ENCODE peak calls at places on chromosomes 11 and 22, in seven cellular contexts. N is OCI-LY7, F is HCT116, I is SK-N-SH, V is PC-3, Y is GM23248, Z is GM23338. L is an unnamed sample.

GRCh38 chr22:23118647-23119491 is 22.9 kb downstream of the RSPH14 start:
- DNase-seq in I (no peak), Y (no peak), N (no peak), F (no peak), Z (no peak), V (no peak), L (no peak)

GRCh38 chr11:86438685-86439084 is 64.0 kb downstream of the CCDC81 start:
- DNase-seq in Z (no peak), N (no peak), I (no peak), V (peak), F (no peak), Y (no peak), L (no peak)

GRCh38 chr22:46350111-46350510 is 14.6 kb downstream of the TRMU start:
- DNase-seq in Y (no peak), V (no peak), I (no peak), Z (no peak), N (no peak), F (no peak), L (no peak)

GRCh38 chr11:24064309-24064903 is 432.4 kb upstream of the LUZP2 start:
- DNase-seq in Y (peak), N (no peak), Z (peak), I (no peak), F (no peak), V (no peak), L (no peak)

GRCh38 chr11:76159983-76160661 is 46.2 kb downstream of the WNT11 start:
- DNase-seq in I (peak), Z (no peak), N (no peak), Y (no peak), V (no peak), F (no peak), L (no peak)

GRCh38 chr22:31344369-31345330 is 1.5 kb downstream of the PATZ1 start:
- DNase-seq in V (peak), Z (peak), N (peak), I (peak), F (no peak), Y (peak), L (peak)

GRCh38 chr22:50731811-50732624 is 6.0 kb upstream of the ACR start:
- DNase-seq in V (peak), F (peak), I (peak), N (peak), Y (peak), Z (peak), L (peak)

GRCh38 chr11:57277845-57278720 is 41.0 kb upstream of the APLNR start:
- DNase-seq in N (peak), Y (peak), I (peak), F (peak), Z (peak), V (peak), L (peak)

GRCh38 chr22:45064313-45065268 is 54.8 kb upstream of the PHF21B start:
- DNase-seq in F (no peak), I (no peak), V (peak), Z (no peak), N (no peak), Y (peak), L (no peak)

GRCh38 chr11:36699271-36699670 is 101.2 kb upstream of the RAG2 start:
- DNase-seq in Y (no peak), Z (no peak), F (no peak), I (no peak), N (no peak), V (no peak), L (no peak)

GRCh38 chr11:10701982-10702381 is 8.4 kb upstream of the IRAG1 start:
- DNase-seq in V (peak), N (no peak), Z (no peak), I (no peak), F (no peak), Y (peak), L (no peak)

GRCh38 chr11:44002191-44003093 is 45.3 kb upstream of the ACCSL start:
- DNase-seq in I (no peak), N (no peak), F (no peak), Z (no peak), V (no peak), Y (no peak), L (no peak)

GRCh38 chr11:35419713-35420333 is 465 bp upstream of the SLC1A2 start:
- DNase-seq in F (no peak), Y (peak), Z (peak), N (no peak), V (no peak), I (peak), L (no peak)

GRCh38 chr11:60905551-60906113 is 753 bp downstream of the PRPF19 start:
- DNase-seq in N (peak), Y (peak), V (peak), F (no peak), I (peak), Z (peak), L (peak)

GRCh38 chr11:59182457-59183151 is 10.7 kb downstream of the DTX4 start:
- DNase-seq in F (no peak), N (peak), I (no peak), Y (no peak), Z (peak), V (peak), L (peak)

GRCh38 chr11:72848846-72849466 is 34.7 kb downstream of the ATG16L2 start:
- DNase-seq in N (peak), Y (peak), V (peak), F (no peak), Z (peak), I (peak), L (peak)

GRCh38 chr22:43170131-43170480 is 16.8 kb downstream of the TTLL12 start:
- DNase-seq in Y (no peak), I (no peak), V (no peak), Z (no peak), N (no peak), F (no peak), L (no peak)

GRCh38 chr22:49210606-49211005 is 617.1 kb downstream of the BRD1 start:
- DNase-seq in F (no peak), Y (no peak), Z (no peak), V (no peak), N (no peak), I (no peak), L (no peak)

GRCh38 chr11:61747389-61748285 is 4.8 kb upstream of the MYRF start:
- DNase-seq in F (peak), Z (peak), N (peak), V (peak), Y (peak), I (peak), L (peak)

GRCh38 chr11:8604078-8604723 is 10.2 kb upstream of the STK33 start:
- DNase-seq in Z (peak), F (peak), I (peak), Y (peak), V (peak), N (peak), L (peak)

GRCh38 chr22:28909375-28909774 is 26.0 kb downstream of the ZNRF3 start:
- DNase-seq in N (no peak), I (no peak), V (no peak), F (no peak), Z (no peak), Y (no peak), L (no peak)

GRCh38 chr22:47994045-47994444 is 1231.6 kb downstream of the TBC1D22A start:
- DNase-seq in F (no peak), Y (no peak), Z (no peak), N (no peak), I (no peak), V (no peak), L (no peak)

GRCh38 chr22:48318575-48319320 is 1508.9 kb downstream of the BRD1 start:
- DNase-seq in V (no peak), Y (no peak), Z (no peak), F (no peak), N (no peak), I (no peak), L (no peak)

GRCh38 chr11:121650520-121651266 is 197.9 kb upstream of the SORL1-AS1 start:
- DNase-seq in Y (no peak), F (no peak), Z (no peak), V (no peak), N (no peak), I (no peak), L (no peak)

GRCh38 chr11:121649798-121650197 is 197.0 kb upstream of the SORL1-AS1 start:
- DNase-seq in Y (no peak), V (peak), Z (no peak), F (no peak), N (no peak), I (no peak), L (no peak)

GRCh38 chr11:121643530-121644512 is 191.1 kb upstream of the SORL1-AS1 start:
- DNase-seq in N (no peak), Y (no peak), I (no peak), V (no peak), Z (peak), F (no peak), L (no peak)

GRCh38 chr11:121648306-121648705 is 195.5 kb upstream of the SORL1-AS1 start:
- DNase-seq in Z (peak), V (no peak), F (no peak), I (no peak), N (no peak), Y (no peak), L (no peak)

GRCh38 chr11:121645596-121645995 is 192.8 kb upstream of the SORL1-AS1 start:
- DNase-seq in I (no peak), Y (peak), F (no peak), Z (no peak), V (no peak), N (no peak), L (no peak)
- TF ChIP-seq EZH2phosphoT487 in I (no peak), Y (no peak), F (no peak), Z (no peak), V (no peak), N (no peak), L (no peak)

DNA sequence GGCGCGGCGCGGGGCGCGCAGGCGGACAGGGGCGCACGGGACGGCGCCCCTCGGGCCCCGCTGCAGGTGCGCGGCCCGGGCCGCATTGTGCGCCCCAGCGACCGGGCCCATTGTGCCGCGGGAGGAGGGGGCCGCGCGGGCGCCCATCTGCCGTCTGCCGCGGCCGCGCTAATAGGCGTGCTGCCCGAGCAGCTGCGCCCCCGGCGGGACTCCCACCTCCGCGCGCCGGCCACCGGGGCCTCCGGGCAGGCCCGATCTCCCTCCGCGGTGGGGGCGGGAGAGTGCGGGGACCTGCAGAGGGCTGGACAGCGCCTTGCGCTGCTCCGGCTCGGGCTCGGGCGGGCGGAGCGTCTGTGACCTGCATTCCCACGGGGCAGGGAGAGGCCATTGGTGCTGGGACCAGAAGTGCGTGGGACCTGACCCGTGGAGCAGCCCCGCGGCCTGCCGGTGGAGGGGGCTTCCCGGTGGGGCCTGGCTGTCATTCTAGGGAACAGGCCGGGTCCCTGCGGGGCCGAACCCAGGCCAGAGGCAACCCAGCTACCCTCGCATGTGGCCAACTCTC is 950 bp downstream of the BRSK2 start:
- DNase-seq in V (no peak), F (no peak), Y (peak), I (peak), N (no peak), Z (peak), L (peak)
- H3K4me3 ChIP-seq in V (no peak), F (peak), Y (no peak), I (peak), N (no peak), Z (peak), L (no peak)

DNA sequence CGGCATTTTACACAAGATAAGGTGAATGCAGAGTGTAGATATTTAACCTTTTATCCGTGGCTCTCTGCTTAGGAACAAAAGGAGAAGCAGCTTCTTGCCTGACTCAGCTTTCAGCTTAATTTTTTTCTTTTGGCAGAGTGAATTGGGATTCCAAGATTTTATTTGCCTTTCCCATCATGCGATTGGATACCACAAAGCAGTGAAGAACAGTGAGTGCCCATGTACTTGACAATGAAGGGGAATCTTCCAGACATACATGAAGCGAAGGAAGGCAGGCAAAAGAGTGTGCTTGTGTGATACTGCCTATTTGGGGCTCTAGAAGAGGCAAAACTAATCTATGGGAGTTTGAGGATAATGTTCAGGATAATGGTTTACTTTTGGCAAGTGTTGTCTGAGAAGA is 17.1 kb upstream of the CHKA start:
- DNase-seq in Y (peak), I (no peak), Z (no peak), N (no peak), F (no peak), V (no peak), L (no peak)
- TF ChIP-seq EZH2phosphoT487 in Y (no peak), I (no peak), Z (no peak), N (no peak), F (no peak), V (no peak), L (no peak)

GRCh38 chr22:27580311-27580897 is 221.2 kb downstream of the MN1 start:
- DNase-seq in Y (peak), V (no peak), Z (no peak), F (no peak), I (no peak), N (no peak), L (no peak)
- H3K4me3 ChIP-seq in Y (no peak), V (no peak), Z (no peak), F (no peak), I (no peak), N (no peak), L (no peak)

GRCh38 chr11:66744485-66745355 is 15.7 kb upstream of the SPTBN2 start:
- DNase-seq in I (peak), Z (peak), Y (peak), N (peak), F (peak), V (peak), L (peak)

GRCh38 chr11:66743271-66743968 is 14.4 kb upstream of the SPTBN2 start:
- DNase-seq in F (no peak), I (no peak), Z (peak), V (peak), Y (no peak), N (no peak), L (no peak)

GRCh38 chr11:66745356-66746235 is 16.6 kb upstream of the SPTBN2 start:
- DNase-seq in N (peak), I (no peak), F (no peak), Y (peak), V (peak), Z (peak), L (peak)

GRCh38 chr11:66734215-66734614 is 5.2 kb upstream of the SPTBN2 start:
- DNase-seq in Z (no peak), I (no peak), F (no peak), Y (no peak), V (no peak), N (no peak), L (no peak)

DNA sequence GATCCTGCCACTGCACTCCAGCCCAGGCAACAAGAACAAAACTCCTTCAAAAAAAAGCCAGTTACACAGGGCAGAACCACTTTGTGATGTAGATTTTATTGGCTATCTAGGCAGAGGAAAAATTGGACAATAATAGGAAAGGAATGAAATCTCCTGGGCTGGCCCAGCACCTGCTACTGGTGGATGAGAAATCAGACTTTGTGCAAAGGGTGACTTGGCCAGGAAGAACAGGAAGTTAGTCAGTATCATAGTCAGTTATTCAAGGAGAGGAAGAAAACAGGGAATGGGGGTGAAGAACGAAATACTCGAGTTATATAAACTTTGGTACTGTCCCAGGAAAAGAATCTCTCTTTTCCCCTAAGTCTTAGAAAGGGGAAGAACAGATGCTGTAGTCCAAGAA is 11.0 kb upstream of the SPTBN2 start:
- DNase-seq in Y (peak), N (no peak), V (peak), F (no peak), Z (no peak), I (no peak), L (no peak)
- TF ChIP-seq EZH2phosphoT487 in Y (no peak), N (no peak), V (no peak), F (no peak), Z (no peak), I (no peak), L (no peak)

GRCh38 chr22:37816543-37817180 is 6.5 kb upstream of the GALR3 start:
- DNase-seq in V (no peak), F (no peak), Z (no peak), I (no peak), Y (no peak), N (no peak), L (no peak)

GRCh38 chr22:37817705-37818311 is 5.4 kb upstream of the GALR3 start:
- DNase-seq in Z (peak), F (no peak), I (peak), Y (peak), V (peak), N (peak), L (peak)

GRCh38 chr22:37819100-37819433 is 4.1 kb upstream of the GALR3 start:
- DNase-seq in F (no peak), I (no peak), V (no peak), N (no peak), Z (peak), Y (no peak), L (no peak)

GRCh38 chr22:37820350-37820749 is 2.8 kb upstream of the GALR3 start:
- DNase-seq in Z (no peak), V (no peak), Y (no peak), I (no peak), F (no peak), N (no peak), L (no peak)

DNA sequence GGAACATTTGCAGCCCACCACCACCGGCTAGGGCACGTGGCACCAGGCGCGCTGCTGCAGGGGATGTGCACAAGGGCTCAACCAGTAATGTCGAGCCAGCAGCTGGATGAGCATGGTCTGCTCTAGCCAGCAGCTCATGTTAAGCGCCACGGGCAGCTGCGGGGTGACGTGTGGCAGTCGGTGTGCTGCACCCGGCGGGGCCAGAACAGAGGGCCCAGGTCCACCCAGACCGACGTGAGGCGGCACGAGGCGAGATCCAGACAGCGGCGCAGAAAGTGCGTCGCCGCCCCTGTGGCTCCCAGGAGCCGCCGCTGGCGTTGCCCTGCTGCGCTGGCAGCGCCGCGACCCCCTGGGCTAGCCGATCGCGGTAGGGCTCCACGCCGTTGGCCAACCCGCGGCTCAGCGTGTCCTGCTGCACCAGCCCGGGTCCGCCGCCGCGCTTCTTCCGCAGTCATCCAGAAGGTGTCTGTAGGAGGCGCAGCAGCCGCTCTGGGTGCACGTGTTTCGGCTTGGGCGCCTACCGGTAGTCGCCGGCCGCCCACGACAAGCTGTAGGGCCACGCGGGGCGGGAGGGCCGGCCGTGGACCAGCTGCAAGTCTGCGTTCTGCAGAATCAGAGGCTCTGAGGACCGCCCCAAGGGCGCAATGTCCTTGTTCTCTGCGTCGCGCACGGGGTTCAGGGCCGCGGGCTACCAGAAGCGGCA is 4.6 kb upstream of the GALR3 start:
- DNase-seq in Z (peak), I (no peak), V (no peak), Y (peak), F (no peak), N (peak), L (peak)
- H3K4me3 ChIP-seq in Z (peak), I (no peak), V (no peak), Y (peak), F (no peak), N (no peak), L (peak)

GRCh38 chr11:9701799-9702198 is 37.9 kb downstream of the SWAP70 start:
- DNase-seq in Z (no peak), F (no peak), I (no peak), V (no peak), Y (no peak), N (no peak), L (no peak)

GRCh38 chr11:9704037-9704436 is 40.2 kb downstream of the SWAP70 start:
- DNase-seq in N (no peak), I (no peak), Z (no peak), F (no peak), V (no peak), Y (no peak), L (no peak)

GRCh38 chr11:9697766-9698165 is 33.9 kb downstream of the SWAP70 start:
- DNase-seq in F (no peak), Z (no peak), I (no peak), Y (no peak), V (no peak), N (peak), L (no peak)

GRCh38 chr11:9703280-9703679 is 39.4 kb downstream of the SWAP70 start:
- DNase-seq in Z (peak), Y (no peak), F (no peak), V (no peak), I (no peak), N (peak), L (no peak)

GRCh38 chr11:9700105-9700801 is 36.4 kb downstream of the SWAP70 start:
- DNase-seq in V (no peak), N (no peak), F (no peak), Z (no peak), I (no peak), Y (no peak), L (no peak)
- TF ChIP-seq EZH2phosphoT487 in V (no peak), N (no peak), F (no peak), Z (no peak), I (no peak), Y (no peak), L (no peak)

GRCh38 chr11:116732740-116733385 is 39.9 kb downstream of the BUD13 start:
- DNase-seq in I (peak), V (peak), N (peak), F (peak), Z (peak), Y (peak), L (peak)

GRCh38 chr11:116733386-116733755 is 39.4 kb downstream of the BUD13 start:
- DNase-seq in Y (no peak), I (no peak), V (no peak), F (no peak), Z (no peak), N (no peak), L (no peak)

GRCh38 chr11:116731097-116731761 is 41.6 kb downstream of the BUD13 start:
- DNase-seq in Z (peak), Y (peak), V (peak), F (no peak), N (no peak), I (peak), L (peak)

GRCh38 chr11:116730568-116730967 is 42.2 kb downstream of the BUD13 start:
- DNase-seq in Z (no peak), Y (no peak), N (no peak), V (no peak), F (no peak), I (no peak), L (no peak)

GRCh38 chr11:116731821-116732739 is 40.7 kb downstream of the BUD13 start:
- DNase-seq in I (no peak), Y (no peak), Z (peak), V (no peak), N (no peak), F (no peak), L (no peak)
- H3K4me3 ChIP-seq in I (no peak), Y (no peak), Z (peak), V (no peak), N (no peak), F (no peak), L (no peak)

DNA sequence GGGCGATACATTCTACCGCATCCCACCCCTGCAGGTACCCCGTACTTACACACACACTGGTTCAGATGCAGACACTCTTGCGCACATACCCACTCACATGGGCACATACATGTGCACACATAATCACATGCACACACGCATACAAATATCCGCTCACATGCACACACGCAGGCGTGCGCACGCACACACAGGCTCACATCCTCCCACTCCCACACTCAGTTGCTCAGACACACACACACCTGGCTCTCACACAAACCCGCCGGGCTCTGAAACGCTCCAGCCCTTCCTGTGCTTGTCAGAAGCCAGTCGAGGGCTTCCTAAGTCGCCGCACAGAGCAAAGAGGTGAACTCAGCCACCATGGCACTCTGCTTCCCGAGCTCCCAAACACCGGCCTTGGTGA is 164.5 kb downstream of the CRYBB2 start:
- DNase-seq in Z (no peak), F (no peak), I (no peak), N (no peak), Y (no peak), V (no peak), L (no peak)
- TF ChIP-seq EZH2phosphoT487 in Z (no peak), F (no peak), I (no peak), N (no peak), Y (no peak), V (no peak), L (no peak)

L was measured in hepatocyte.